ENCODE peak calls at places on chromosome 6, in eight cellular contexts. B, C, J, N, X, L, M and P are unnamed samples.

GRCh38 chr6:105226598-105227291 is 46.9 kb upstream of the POPDC3 start:
- DNase-seq in B (no peak), C (no peak), J (no peak), N (no peak), X (no peak), L (peak), M (no peak), P (no peak)

GRCh38 chr6:89084954-89085353 is 4.4 kb downstream of the PNRC1 start:
- DNase-seq in B (no peak), C (no peak), J (no peak), N (no peak), X (no peak), L (no peak), M (no peak), P (no peak)

GRCh38 chr6:142297996-142298753 is 3.6 kb upstream of the ADGRG6 start:
- DNase-seq in B (peak), C (no peak), J (no peak), N (no peak), X (peak), L (peak), M (no peak), P (no peak)

GRCh38 chr6:39401376-39401775 is 78.9 kb upstream of the KCNK16 start:
- DNase-seq in B (no peak), C (no peak), J (no peak), N (no peak), X (no peak), L (no peak), M (no peak), P (no peak)

GRCh38 chr6:111096246-111096645 is 8.9 kb downstream of the SLC16A10 start:
- DNase-seq in B (no peak), C (peak), J (peak), N (peak), X (no peak), L (no peak), M (no peak), P (no peak)

GRCh38 chr6:169964440-169965212 is 213.2 kb downstream of the ERMARD start:
- DNase-seq in B (no peak), C (no peak), J (no peak), N (no peak), X (no peak), L (no peak), M (no peak), P (no peak)

GRCh38 chr6:74044417-74045096 is 348.6 kb downstream of the CD109 start:
- DNase-seq in B (no peak), C (no peak), J (no peak), N (peak), X (peak), L (peak), M (no peak), P (peak)

GRCh38 chr6:12404651-12405050 is 114.5 kb downstream of the EDN1 start:
- DNase-seq in B (peak), C (no peak), J (no peak), N (no peak), X (no peak), L (no peak), M (no peak), P (no peak)

GRCh38 chr6:95519228-95520037 is 57.9 kb upstream of the MANEA start:
- DNase-seq in B (no peak), C (no peak), J (no peak), N (no peak), X (no peak), L (no peak), M (no peak), P (no peak)

GRCh38 chr6:41442800-41443501 is 103.2 kb upstream of the FOXP4 start:
- DNase-seq in B (no peak), C (no peak), J (peak), N (no peak), X (no peak), L (peak), M (no peak), P (peak)

GRCh38 chr6:156175971-156176421 is 601.2 kb upstream of the ARID1B start:
- DNase-seq in B (no peak), C (peak), J (peak), N (no peak), X (no peak), L (no peak), M (peak), P (peak)

GRCh38 chr6:127397729-127398609 is 54.6 kb upstream of the ECHDC1 start:
- DNase-seq in B (no peak), C (no peak), J (no peak), N (no peak), X (no peak), L (no peak), M (no peak), P (no peak)

GRCh38 chr6:20379231-20379630 is 22.4 kb upstream of the E2F3 start:
- DNase-seq in B (no peak), C (no peak), J (no peak), N (no peak), X (no peak), L (peak), M (no peak), P (no peak)

GRCh38 chr6:45419574-45420082 is 41.9 kb upstream of the SUPT3H start:
- DNase-seq in B (no peak), C (peak), J (peak), N (no peak), X (peak), L (no peak), M (no peak), P (no peak)

GRCh38 chr6:166168616-166169548 is 1.2 kb upstream of the TBXT start:
- DNase-seq in B (no peak), C (no peak), J (no peak), N (no peak), X (no peak), L (no peak), M (no peak), P (no peak)

GRCh38 chr6:152293404-152293803 is 343.8 kb downstream of the SYNE1 start:
- DNase-seq in B (no peak), C (peak), J (peak), N (no peak), X (no peak), L (no peak), M (no peak), P (no peak)

GRCh38 chr6:46014511-46015118 is 1.0 kb downstream of the CLIC5 start:
- DNase-seq in B (no peak), C (no peak), J (peak), N (no peak), X (no peak), L (no peak), M (no peak), P (no peak)

GRCh38 chr6:127550403-127550802 is 26.6 kb upstream of the C6orf58 start:
- DNase-seq in B (no peak), C (no peak), J (no peak), N (peak), X (no peak), L (peak), M (no peak), P (no peak)

GRCh38 chr6:40999498-41000070 is 39.4 kb downstream of the UNC5CL start:
- DNase-seq in B (no peak), C (peak), J (peak), N (no peak), X (no peak), L (peak), M (peak), P (peak)

GRCh38 chr6:44932651-44933091 is 395.5 kb upstream of the RUNX2 start:
- DNase-seq in B (no peak), C (no peak), J (no peak), N (no peak), X (no peak), L (no peak), M (no peak), P (no peak)

GRCh38 chr6:18431581-18431980 is 44.4 kb downstream of the RNF144B start:
- DNase-seq in B (no peak), C (no peak), J (no peak), N (no peak), X (no peak), L (no peak), M (no peak), P (no peak)
- H3K27ac ChIP-seq in B (no peak), C (no peak), J (no peak), N (no peak), X (no peak), L (no peak), M (no peak), P (no peak)

DNA sequence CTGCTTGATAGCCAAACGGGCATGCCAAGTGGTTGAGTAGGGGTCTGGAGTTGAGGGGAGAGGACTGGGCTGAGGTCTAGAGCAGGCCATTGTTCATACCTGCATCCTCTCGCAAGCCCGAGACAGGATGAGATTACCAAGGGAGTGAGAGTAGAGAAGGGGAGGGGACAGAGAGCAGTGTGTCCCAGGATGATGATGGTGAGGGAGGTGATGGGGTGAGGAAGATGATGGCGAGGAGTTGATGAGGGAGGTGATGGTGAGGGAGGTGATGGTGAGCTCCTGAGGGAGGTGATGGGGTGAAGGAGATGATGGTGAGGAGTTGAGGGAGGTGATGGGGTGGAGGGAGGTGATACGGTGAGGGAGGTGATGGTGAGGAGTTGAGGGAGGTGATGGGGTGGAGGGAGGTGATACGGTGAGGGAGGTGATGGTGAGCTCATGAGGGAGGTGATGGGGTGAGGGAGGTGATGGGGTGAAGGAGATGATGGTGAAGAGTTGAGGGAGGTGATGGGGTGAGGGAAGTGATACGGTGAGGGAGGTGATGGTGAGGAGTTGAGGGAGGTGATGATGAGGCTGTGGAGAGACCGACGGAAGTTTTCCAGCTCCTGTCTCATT is 6.4 kb downstream of the TMEM181 start:
- DNase-seq in B (no peak), C (no peak), J (no peak), N (no peak), X (no peak), L (no peak), M (no peak), P (no peak)
- H3K27ac ChIP-seq in B (no peak), C (no peak), J (no peak), N (no peak), X (no peak), L (no peak), M (no peak), P (no peak)

GRCh38 chr6:125182237-125183018 is 28.9 kb downstream of the TPD52L1 start:
- DNase-seq in B (no peak), C (peak), J (no peak), N (no peak), X (no peak), L (no peak), M (no peak), P (no peak)
- H3K27ac ChIP-seq in B (no peak), C (no peak), J (no peak), N (no peak), X (no peak), L (no peak), M (no peak), P (no peak)

DNA sequence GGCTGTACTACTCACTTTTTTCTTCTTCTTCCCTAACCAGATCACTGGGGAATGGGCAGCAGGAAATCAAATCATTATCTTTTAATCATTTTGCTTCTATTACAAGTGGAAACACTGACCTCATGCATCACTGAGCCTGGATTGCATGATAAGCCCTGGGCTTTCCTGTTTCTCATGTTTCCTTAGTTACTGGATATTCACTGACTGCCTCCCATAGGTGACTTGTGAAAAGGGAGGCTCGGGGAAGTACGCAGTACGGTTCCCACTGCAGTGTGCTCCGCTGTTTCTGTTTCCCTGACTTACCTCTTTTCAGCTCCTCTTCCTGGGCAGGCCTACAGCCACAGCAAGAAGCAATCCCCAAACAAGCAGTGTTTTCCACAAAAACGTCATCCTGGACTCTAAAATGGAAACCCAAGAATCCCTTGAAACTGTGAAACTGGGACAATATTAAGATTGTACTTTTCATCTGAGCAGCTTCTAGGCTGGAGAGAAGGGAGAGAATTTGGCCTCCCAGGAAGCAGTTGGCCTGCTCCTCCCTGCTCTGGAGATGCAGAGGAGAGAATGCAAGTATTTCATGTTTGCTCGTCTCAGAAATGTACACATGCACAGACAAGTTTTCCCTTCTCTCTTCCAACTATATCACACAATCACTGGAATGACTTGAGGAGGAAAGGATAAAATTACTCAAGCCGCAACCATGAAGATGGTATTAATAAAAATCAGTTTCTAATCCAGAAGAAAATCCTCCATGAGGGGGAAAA is 13.1 kb downstream of the BTNL2 start:
- DNase-seq in B (no peak), C (peak), J (no peak), N (no peak), X (peak), L (peak), M (no peak), P (peak)
- H3K27ac ChIP-seq in B (no peak), C (no peak), J (no peak), N (no peak), X (no peak), L (no peak), M (no peak), P (no peak)

GRCh38 chr6:5671604-5672559 is 334.8 kb downstream of the NRN1 start:
- DNase-seq in B (no peak), C (no peak), J (no peak), N (no peak), X (no peak), L (peak), M (peak), P (peak)
- H3K27ac ChIP-seq in B (peak), C (no peak), J (peak), N (peak), X (peak), L (peak), M (peak), P (peak)

GRCh38 chr6:36098920-36099647 is 31.2 kb upstream of the MAPK13 start:
- DNase-seq in B (no peak), C (no peak), J (no peak), N (no peak), X (no peak), L (no peak), M (no peak), P (no peak)

GRCh38 chr6:36104836-36105235 is 25.5 kb upstream of the MAPK13 start:
- DNase-seq in B (no peak), C (no peak), J (no peak), N (no peak), X (no peak), L (peak), M (no peak), P (no peak)

GRCh38 chr6:36098253-36098919 is 31.9 kb upstream of the MAPK13 start:
- DNase-seq in B (no peak), C (no peak), J (no peak), N (no peak), X (no peak), L (no peak), M (no peak), P (no peak)

GRCh38 chr6:36099872-36100483 is 30.3 kb upstream of the MAPK13 start:
- DNase-seq in B (no peak), C (no peak), J (no peak), N (no peak), X (no peak), L (no peak), M (no peak), P (no peak)

DNA sequence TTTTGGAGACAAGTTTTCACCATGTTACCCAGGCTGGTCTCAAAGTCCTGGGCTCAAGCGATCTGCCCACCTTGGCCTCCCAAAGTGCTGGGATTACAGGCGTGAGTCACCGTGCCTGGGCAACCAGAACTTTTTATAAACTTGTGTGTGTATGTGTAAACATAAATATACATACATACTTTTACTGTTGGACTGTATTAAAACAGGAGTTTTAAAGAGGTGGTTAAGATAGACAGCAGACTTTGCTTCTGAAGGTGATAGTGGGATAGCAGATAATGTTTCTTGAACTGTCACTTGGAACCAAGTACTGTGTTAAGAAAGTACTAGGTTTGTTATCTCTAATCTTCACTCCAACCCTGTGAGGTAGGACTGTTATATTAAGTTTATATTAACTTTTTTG is 28.6 kb upstream of the MAPK13 start:
- DNase-seq in B (no peak), C (no peak), J (no peak), N (no peak), X (no peak), L (no peak), M (no peak), P (no peak)
- H3K27ac ChIP-seq in B (no peak), C (no peak), J (no peak), N (no peak), X (no peak), L (no peak), M (no peak), P (no peak)